ENCODE peak calls at places on chromosome 1, in six cellular contexts. Y is stomach; B is activated CD8-positive, alpha-beta memory T cell treated with anti-CD3 and anti-CD28 coated beads, Interleukin-2, amount 10 ng/mL, durations not matched to agents 7 days and 5 days; Q is immature natural killer cell; F is NCI-H1105 treated with DMSO at 0.1 percent for 48 hours; J is GM12865. I is an unnamed sample.

GRCh38 chr1:110798691-110799256 is 74.2 kb upstream of the CD53 start:
- DNase-seq in B (no peak), Y (no peak), F (peak), J (no peak), Q (no peak), I (no peak)

GRCh38 chr1:43530483-43531452 is at the start of gene PTPRF:
- DNase-seq in Q (peak), B (no peak), J (peak), Y (peak), F (peak), I (no peak)

GRCh38 chr1:212377644-212378043 is 37.0 kb downstream of the PACC1 start:
- DNase-seq in B (no peak), Y (no peak), Q (no peak), F (no peak), J (no peak), I (no peak)

GRCh38 chr1:22132517-22133235 is 10.2 kb downstream of the WNT4 start:
- DNase-seq in F (no peak), Q (no peak), Y (no peak), J (no peak), B (no peak), I (no peak)

GRCh38 chr1:3650248-3651010 is 526 bp upstream of the WRAP73 start:
- DNase-seq in J (no peak), Y (no peak), Q (no peak), B (no peak), F (no peak), I (no peak)

GRCh38 chr1:171841931-171842723 is 829 bp downstream of the DNM3 start:
- DNase-seq in J (no peak), Y (no peak), B (no peak), Q (peak), F (peak), I (peak)

GRCh38 chr1:11784993-11785769 is 20.6 kb downstream of the MTHFR start:
- DNase-seq in B (peak), F (no peak), Y (peak), J (peak), Q (peak), I (peak)

GRCh38 chr1:53712276-53712675 is 26.7 kb downstream of the GLIS1 start:
- DNase-seq in J (no peak), Y (no peak), F (no peak), Q (no peak), B (no peak), I (no peak)

GRCh38 chr1:226548281-226549093 is at the start of gene STUM:
- DNase-seq in Q (no peak), F (peak), B (no peak), Y (peak), J (no peak), I (no peak)

GRCh38 chr1:165949335-165950130 is 122.1 kb downstream of the UCK2 start:
- DNase-seq in B (no peak), J (no peak), Q (no peak), F (peak), Y (no peak), I (no peak)

GRCh38 chr1:46815133-46815532 is 16.3 kb downstream of the CYP4B1 start:
- DNase-seq in J (no peak), B (no peak), Q (no peak), Y (no peak), F (no peak), I (no peak)

GRCh38 chr1:185489406-185489805 is 172.4 kb upstream of the IVNS1ABP start:
- DNase-seq in Q (no peak), B (no peak), F (no peak), Y (no peak), J (no peak), I (no peak)

GRCh38 chr1:12709696-12710095 is 6.2 kb upstream of the AADACL3 start:
- DNase-seq in Q (no peak), B (no peak), F (no peak), Y (no peak), J (no peak), I (no peak)

GRCh38 chr1:246512230-246512629 is 5.2 kb upstream of the SMYD3 start:
- DNase-seq in B (peak), J (no peak), Y (no peak), Q (no peak), F (no peak), I (no peak)